ENCODE peak calls at places on chromosome 4, in six cellular contexts. K is A549, L is WTC11, E is K562, P is H1, Y is HepG2. X is an unnamed sample.

GRCh38 chr4:16765549-16765948 is 132.9 kb downstream of the LDB2 start:
- DNase-seq in E (no peak), K (no peak), L (no peak), P (no peak), Y (no peak), X (no peak)

GRCh38 chr4:77994194-77994721 is 62.9 kb upstream of the FRAS1 start:
- DNase-seq in Y (peak), K (peak), E (peak), P (peak), L (peak), X (peak)

GRCh38 chr4:105930696-105931095 is 35.4 kb downstream of the NPNT start:
- DNase-seq in P (no peak), K (no peak), E (no peak), L (no peak), Y (no peak), X (no peak)

GRCh38 chr4:154082760-154083530 is 294.1 kb upstream of the SFRP2 start:
- DNase-seq in P (peak), Y (no peak), K (peak), E (peak), L (peak), X (no peak)

GRCh38 chr4:132332932-132333722 is 816.0 kb upstream of the PCDH10 start:
- DNase-seq in Y (peak), P (no peak), L (no peak), K (peak), E (peak), X (peak)

GRCh38 chr4:105594094-105595010 is 41.9 kb downstream of the ARHGEF38 start:
- DNase-seq in L (no peak), Y (peak), E (no peak), P (no peak), K (peak), X (peak)

GRCh38 chr4:133149932-133150642 is 993 bp downstream of the PCDH10 start:
- DNase-seq in P (no peak), E (no peak), L (no peak), Y (no peak), K (no peak), X (peak)

GRCh38 chr4:169293343-169294176 is 22.8 kb upstream of the SH3RF1 start:
- DNase-seq in L (no peak), K (no peak), E (no peak), P (no peak), Y (no peak), X (no peak)

GRCh38 chr4:1870578-1871443 is at the start of gene NSD2:
- DNase-seq in K (peak), E (peak), L (peak), P (no peak), Y (peak), X (peak)

GRCh38 chr4:103996637-103997036 is 276.9 kb upstream of the TACR3 start:
- DNase-seq in E (no peak), L (peak), Y (peak), P (peak), K (peak), X (no peak)

GRCh38 chr4:121096629-121097028 is 24.3 kb upstream of the NDNF start:
- DNase-seq in L (no peak), E (no peak), Y (peak), P (no peak), K (peak), X (peak)

GRCh38 chr4:67896421-67897065 is 12.7 kb upstream of the TMPRSS11D start:
- DNase-seq in L (no peak), P (no peak), Y (no peak), K (no peak), E (no peak), X (no peak)

GRCh38 chr4:137946423-137946822 is 295.7 kb downstream of the SLC7A11 start:
- DNase-seq in K (no peak), Y (no peak), E (no peak), P (no peak), L (no peak), X (no peak)

GRCh38 chr4:114386637-114387233 is 211.9 kb upstream of the UGT8 start:
- DNase-seq in L (no peak), K (peak), Y (peak), E (peak), P (no peak), X (peak)

GRCh38 chr4:140049924-140050681 is 103.9 kb downstream of the MAML3 start:
- DNase-seq in K (peak), Y (no peak), L (peak), E (peak), P (no peak), X (peak)

GRCh38 chr4:118849867-118850812 is 14.2 kb upstream of the SEC24D start:
- DNase-seq in E (no peak), L (no peak), P (peak), Y (no peak), K (no peak), X (peak)

GRCh38 chr4:184016742-184017668 is 111.9 kb downstream of the STOX2 start:
- DNase-seq in E (no peak), K (no peak), P (no peak), L (no peak), Y (no peak), X (no peak)

GRCh38 chr4:14168919-14169318 is 541.4 kb upstream of the BOD1L1 start:
- DNase-seq in P (no peak), K (peak), E (no peak), L (no peak), Y (no peak), X (peak)

GRCh38 chr4:69965628-69966027 is at the start of gene CSN2:
- DNase-seq in Y (no peak), K (no peak), L (no peak), E (no peak), P (no peak), X (no peak)

GRCh38 chr4:4761128-4761991 is 98.1 kb upstream of the MSX1 start:
- DNase-seq in Y (peak), E (peak), L (peak), P (no peak), K (no peak), X (no peak)

GRCh38 chr4:4762300-4762699 is 97.2 kb upstream of the MSX1 start:
- DNase-seq in K (no peak), Y (no peak), L (no peak), P (no peak), E (no peak), X (no peak)

GRCh38 chr4:4764506-4764905 is 95.0 kb upstream of the MSX1 start:
- DNase-seq in K (no peak), Y (no peak), L (no peak), P (no peak), E (no peak), X (no peak)

GRCh38 chr4:4763815-4764202 is 95.7 kb upstream of the MSX1 start:
- DNase-seq in L (no peak), P (no peak), K (no peak), Y (peak), E (no peak), X (no peak)

DNA sequence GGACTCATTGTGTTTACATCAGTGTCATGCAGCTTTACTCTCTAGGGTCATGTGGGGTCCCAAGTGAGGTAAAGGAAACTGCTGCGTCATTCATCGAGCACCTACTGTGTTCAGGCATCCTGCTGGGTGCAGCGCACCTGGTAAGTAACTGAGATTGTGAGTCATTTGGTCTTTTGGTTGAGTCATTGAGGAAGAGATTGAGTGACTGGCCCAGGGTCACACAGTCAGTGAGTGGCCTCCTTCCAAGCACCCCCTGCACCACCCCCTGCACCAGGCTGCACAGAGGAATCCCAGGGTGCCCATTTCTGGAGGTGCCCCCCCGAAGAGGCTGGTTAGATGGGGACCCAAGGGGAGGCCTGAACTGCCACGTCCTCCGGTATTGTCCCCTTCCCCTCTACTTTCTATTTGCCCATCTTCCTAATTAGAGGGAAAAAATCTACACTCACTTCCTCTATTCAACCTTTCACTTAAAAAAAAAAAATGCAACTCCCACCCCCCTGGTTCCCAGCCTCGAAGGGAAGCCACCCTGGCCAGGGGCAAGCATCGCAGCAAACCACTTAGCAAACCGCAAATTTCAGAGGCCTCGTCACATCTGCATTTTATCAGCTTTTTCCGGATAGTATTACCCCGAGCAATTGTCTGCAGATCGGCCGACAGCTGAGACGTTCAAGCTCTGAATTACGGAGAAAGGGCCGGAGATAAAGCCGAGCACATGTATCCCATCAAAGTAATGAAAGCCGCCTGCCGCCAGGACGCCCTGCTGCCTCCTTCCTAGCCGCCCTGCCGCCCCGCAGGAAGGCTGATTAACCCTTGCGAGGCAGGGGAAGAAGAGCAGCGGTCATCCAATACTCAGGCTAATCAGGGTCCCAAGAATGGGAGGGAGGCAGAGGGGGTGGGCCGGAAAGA is 96.3 kb upstream of the MSX1 start:
- DNase-seq in E (no peak), L (peak), K (peak), Y (no peak), P (no peak), X (no peak)
- TF ChIP-seq JUN in E (peak), L (no peak), K (no peak), Y (no peak), P (no peak), X (no peak)

GRCh38 chr4:128776794-128777216 is 32.7 kb upstream of the JADE1 start:
- DNase-seq in K (peak), L (no peak), P (no peak), Y (no peak), E (no peak), X (peak)
- TF ChIP-seq JUN in K (peak), L (no peak), P (no peak), Y (no peak), E (no peak), X (no peak)

GRCh38 chr4:86809809-86810208 is 39.4 kb downstream of the SLC10A6 start:
- DNase-seq in K (no peak), E (no peak), Y (no peak), P (no peak), L (no peak), X (no peak)
- TF ChIP-seq JUN in K (no peak), E (no peak), Y (no peak), P (no peak), L (no peak), X (no peak)

GRCh38 chr4:65698631-65699030 is 28.3 kb upstream of the EPHA5 start:
- DNase-seq in Y (no peak), P (no peak), K (no peak), L (no peak), E (no peak), X (no peak)
- TF ChIP-seq JUN in Y (no peak), P (no peak), K (no peak), L (no peak), E (no peak), X (no peak)

GRCh38 chr4:73589887-73590801 is 30.1 kb downstream of the RASSF6 start:
- DNase-seq in K (no peak), E (no peak), P (no peak), L (no peak), Y (no peak), X (no peak)
- TF ChIP-seq JUN in K (no peak), E (no peak), P (no peak), L (no peak), Y (no peak), X (no peak)

DNA sequence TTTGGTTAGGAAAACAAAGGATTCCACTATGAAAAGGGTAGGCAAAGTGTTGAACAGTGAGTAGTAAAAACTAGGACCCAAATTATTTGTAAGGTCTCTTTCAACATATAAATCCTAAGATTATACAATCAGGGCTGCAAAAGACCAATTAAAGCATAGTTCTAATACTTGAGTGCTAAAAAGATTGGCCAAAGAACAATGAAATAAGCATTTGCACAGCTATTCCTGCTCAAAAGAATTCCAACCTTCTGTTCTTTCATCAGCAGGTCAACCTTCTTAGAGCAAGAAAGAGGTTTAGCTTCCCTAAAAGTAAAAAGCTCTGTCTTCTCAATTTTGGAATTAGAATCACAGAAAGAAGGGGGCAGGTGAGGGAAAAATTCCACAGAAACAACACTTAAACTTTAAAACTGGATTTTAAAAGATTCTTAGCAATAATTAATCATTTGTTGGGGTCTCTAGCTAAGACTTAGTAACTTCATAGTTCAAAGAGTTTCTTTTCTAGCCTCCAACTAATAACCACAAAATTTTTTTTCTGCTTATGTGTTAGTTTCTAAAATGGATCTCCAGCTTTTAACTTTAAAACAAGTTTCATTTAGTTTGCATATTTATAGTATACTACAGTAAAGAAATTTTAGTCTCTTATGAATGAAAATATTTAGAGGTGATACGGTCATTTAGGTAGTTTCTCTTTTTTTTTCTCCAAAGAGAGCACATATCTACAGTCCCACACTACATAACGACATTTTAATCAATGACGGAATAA is 16.3 kb downstream of the TSPAN5 start:
- DNase-seq in Y (no peak), P (no peak), K (no peak), E (no peak), L (no peak), X (no peak)
- TF ChIP-seq JUN in Y (no peak), P (no peak), K (no peak), E (no peak), L (no peak), X (no peak)

GRCh38 chr4:98816386-98816785 is 112.5 kb downstream of the EIF4E start:
- DNase-seq in P (no peak), Y (no peak), L (no peak), K (no peak), E (no peak), X (no peak)
- TF ChIP-seq JUN in P (no peak), Y (no peak), L (no peak), K (no peak), E (no peak), X (no peak)

X was measured in endothelial cell of umbilical vein.